ENCODE peak calls at places on chromosomes 7 and 10, in six cellular contexts. B is Panc1, D is mesendoderm, O is cardiac muscle cell, K is neural progenitor cell, S is uterus. F is an unnamed sample. For H3K4me1, the result is how much of the 10 kb centered on the place peaks cover.

GRCh38 chr7:30722671-30723070 is 29.3 kb upstream of the INMT start:
- DNase-seq in K (no peak), S (no peak), B (no peak), D (no peak), O (no peak), F (no peak)

GRCh38 chr10:99529483-99530107 is 3.1 kb upstream of the NKX2-3 start:
- DNase-seq in S (no peak), B (no peak), K (peak), D (no peak), O (no peak), F (no peak)

GRCh38 chr7:95693551-95694333 is 78.6 kb upstream of the DYNC1I1 start:
- DNase-seq in D (no peak), B (no peak), O (no peak), K (no peak), S (no peak), F (no peak)

GRCh38 chr10:33331020-33331557 is 3.4 kb downstream of the NRP1 start:
- DNase-seq in D (peak), K (peak), B (no peak), S (no peak), O (no peak), F (no peak)

GRCh38 chr10:3538291-3538849 is 246.6 kb downstream of the KLF6 start:
- DNase-seq in D (peak), O (no peak), B (no peak), K (no peak), S (no peak), F (no peak)

GRCh38 chr10:99812177-99812576 is 29.7 kb downstream of the ABCC2 start:
- DNase-seq in D (no peak), B (no peak), S (no peak), K (no peak), O (no peak), F (no peak)

GRCh38 chr7:7969306-7970112 is 913 bp downstream of the GLCCI1 start:
- DNase-seq in S (peak), D (peak), K (peak), O (peak), B (peak), F (peak)

GRCh38 chr10:76306859-76307258 is 875.4 kb downstream of the LRMDA start:
- DNase-seq in B (no peak), O (no peak), D (no peak), K (no peak), S (no peak), F (no peak)

GRCh38 chr7:74554178-74554577 is 100.5 kb downstream of the GTF2IRD1 start:
- DNase-seq in K (no peak), B (no peak), S (no peak), O (no peak), D (no peak), F (no peak)

GRCh38 chr7:100626530-100627237 is 14.3 kb downstream of the MOSPD3 start:
- DNase-seq in O (peak), B (no peak), S (peak), D (peak), K (peak), F (peak)

GRCh38 chr7:47266131-47266706 is 315.7 kb downstream of the TNS3 start:
- DNase-seq in S (peak), K (peak), O (peak), D (peak), B (peak), F (peak)

GRCh38 chr7:77738871-77739270 is 42.6 kb downstream of the RSBN1L start:
- DNase-seq in S (no peak), K (no peak), B (no peak), O (no peak), D (peak), F (no peak)

GRCh38 chr7:43337811-43338210 is 225.4 kb downstream of the HECW1 start:
- DNase-seq in K (no peak), D (no peak), B (no peak), S (no peak), O (no peak), F (no peak)

GRCh38 chr10:124670849-124671248 is 73.3 kb downstream of the FAM53B start:
- DNase-seq in S (no peak), K (no peak), D (no peak), B (no peak), O (no peak), F (no peak)

GRCh38 chr10:34710391-34710751 is 104.7 kb downstream of the PARD3 start:
- DNase-seq in B (no peak), O (no peak), K (no peak), S (peak), D (no peak), F (no peak)

GRCh38 chr7:80711521-80711920 is 73.1 kb downstream of the CD36 start:
- DNase-seq in S (no peak), B (no peak), O (no peak), K (no peak), D (peak), F (no peak)

GRCh38 chr7:23767514-23767913 is 57.5 kb downstream of the STK31 start:
- DNase-seq in K (no peak), S (no peak), O (peak), D (no peak), B (no peak), F (no peak)

GRCh38 chr7:31744294-31744874 is 57.4 kb downstream of the PPP1R17 start:
- DNase-seq in B (peak), K (peak), D (peak), O (peak), S (peak), F (peak)

GRCh38 chr10:3122486-3123205 is 49.9 kb downstream of the PITRM1 start:
- DNase-seq in B (no peak), K (no peak), D (no peak), S (no peak), O (no peak), F (no peak)

GRCh38 chr7:121369462-121369861 is 26.6 kb downstream of the FAM3C start:
- DNase-seq in O (no peak), K (no peak), B (no peak), S (no peak), D (no peak), F (no peak)

GRCh38 chr10:112356686-112357085 is 17.2 kb upstream of the ACSL5 start:
- DNase-seq in K (no peak), D (no peak), S (no peak), O (no peak), B (no peak), F (no peak)

GRCh38 chr7:38425509-38425908 is 152.1 kb upstream of the TARP start:
- DNase-seq in K (no peak), B (no peak), S (no peak), D (no peak), O (no peak), F (no peak)

GRCh38 chr10:128178319-128178937 is 52.2 kb upstream of the MKI67 start:
- DNase-seq in D (peak), K (peak), B (no peak), O (peak), S (no peak), F (peak)

GRCh38 chr10:28849821-28850220 is 172.5 kb downstream of the BAMBI start:
- DNase-seq in O (no peak), S (no peak), B (no peak), D (no peak), K (no peak), F (no peak)

GRCh38 chr7:100049441-100050291 is at the start of gene ZSCAN21:
- DNase-seq in B (peak), S (peak), K (peak), D (peak), O (peak), F (peak)

GRCh38 chr10:91006001-91006751 is 85.3 kb upstream of the ANKRD1 start:
- DNase-seq in D (peak), O (peak), K (peak), B (peak), S (peak), F (peak)

GRCh38 chr10:47362199-47362598 is 14.0 kb downstream of the RBP3 start:
- DNase-seq in B (no peak), O (no peak), K (no peak), S (no peak), D (no peak), F (no peak)

GRCh38 chr10:95788830-95789229 is 32.9 kb downstream of the ENTPD1 start:
- DNase-seq in S (no peak), B (no peak), K (no peak), O (no peak), D (no peak), F (no peak)

GRCh38 chr7:131226116-131226562 is 101.5 kb upstream of the MKLN1 start:
- DNase-seq in K (no peak), D (no peak), B (no peak), O (no peak), S (no peak), F (no peak)

GRCh38 chr10:137031-137430 is 1.8 kb downstream of the ZMYND11 start:
- DNase-seq in B (no peak), S (no peak), K (peak), O (peak), D (peak), F (peak)

GRCh38 chr10:82982110-82982608 is 1107.2 kb downstream of the NRG3 start:
- DNase-seq in B (peak), D (peak), O (no peak), S (no peak), K (no peak), F (no peak)

GRCh38 chr7:27174077-27175004 is at the start of gene HOXA10:
- DNase-seq in K (no peak), S (peak), B (no peak), D (no peak), O (no peak), F (no peak)

GRCh38 chr7:69162931-69163330 is 435.3 kb upstream of the AUTS2 start:
- DNase-seq in K (no peak), O (no peak), D (no peak), S (no peak), B (no peak), F (no peak)

GRCh38 chr7:28346972-28347371 is 65.3 kb upstream of the CREB5 start:
- DNase-seq in K (no peak), O (no peak), B (no peak), S (no peak), D (no peak), F (no peak)

GRCh38 chr10:129909080-129909479 is 55.0 kb downstream of the EBF3 start:
- DNase-seq in B (no peak), K (no peak), O (no peak), D (no peak), S (no peak), F (no peak)

GRCh38 chr10:2978111-2978510 is 89.2 kb upstream of the PFKP start:
- DNase-seq in D (peak), O (peak), K (peak), S (no peak), B (peak), F (no peak)

GRCh38 chr7:118949031-118949430 is 724.5 kb downstream of the ANKRD7 start:
- DNase-seq in S (no peak), B (no peak), D (no peak), K (no peak), O (no peak), F (peak)

GRCh38 chr10:21078410-21079329 is 181.6 kb upstream of the NEBL start:
- DNase-seq in D (peak), K (peak), B (peak), O (peak), S (peak), F (peak)

GRCh38 chr7:89584896-89585295 is 569.4 kb upstream of the STEAP1 start:
- DNase-seq in D (no peak), K (no peak), B (no peak), O (no peak), S (no peak), F (no peak)

GRCh38 chr10:6399241-6399701 is 180.8 kb downstream of the PRKCQ start:
- DNase-seq in O (peak), B (no peak), D (peak), K (no peak), S (no peak), F (peak)

GRCh38 chr10:6398419-6398818 is 181.7 kb downstream of the PRKCQ start:
- DNase-seq in O (no peak), D (no peak), B (no peak), S (no peak), K (no peak), F (no peak)

GRCh38 chr10:6401066-6401465 is 179.0 kb downstream of the PRKCQ start:
- DNase-seq in S (no peak), O (no peak), D (no peak), B (no peak), K (no peak), F (no peak)

GRCh38 chr10:6400331-6400730 is 179.7 kb downstream of the PRKCQ start:
- DNase-seq in S (no peak), D (peak), O (no peak), K (no peak), B (no peak), F (no peak)

DNA sequence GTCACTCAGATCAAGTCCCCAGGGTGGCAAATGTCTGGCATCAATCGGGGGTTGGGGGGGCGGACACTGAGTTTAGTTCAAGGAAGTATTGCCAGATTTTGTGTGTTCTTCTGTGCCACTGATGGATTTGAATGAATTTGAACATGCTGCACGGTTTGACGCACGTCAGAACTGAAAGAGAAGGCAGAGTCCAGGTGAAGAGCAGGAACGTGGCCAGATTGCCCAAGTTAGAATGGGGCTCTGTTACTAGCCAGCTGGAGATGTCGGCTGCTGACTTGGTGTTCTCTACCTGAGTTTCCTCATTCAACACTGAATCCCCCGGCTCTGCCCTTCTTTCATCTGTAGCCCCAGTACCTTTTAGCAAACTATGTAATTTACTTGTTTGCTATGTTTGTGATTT is 180.2 kb downstream of the PRKCQ start:
- DNase-seq in D (no peak), O (no peak), K (no peak), B (no peak), S (no peak), F (no peak)
- H3K27ac ChIP-seq in D (no peak), O (no peak), K (no peak), B (no peak), S (no peak), F (no peak)

GRCh38 chr10:110704906-110705476 is 60.9 kb downstream of the RBM20 start:
- DNase-seq in B (no peak), K (no peak), S (no peak), D (no peak), O (no peak), F (no peak)

GRCh38 chr10:110709444-110709828 is 65.3 kb downstream of the RBM20 start:
- DNase-seq in O (no peak), B (no peak), S (no peak), D (no peak), K (no peak), F (no peak)

GRCh38 chr10:110708776-110709443 is 64.8 kb downstream of the RBM20 start:
- DNase-seq in D (no peak), S (no peak), O (no peak), B (no peak), K (peak), F (no peak)

GRCh38 chr10:110704070-110704469 is 59.9 kb downstream of the RBM20 start:
- DNase-seq in O (no peak), D (no peak), K (no peak), B (no peak), S (no peak), F (no peak)

DNA sequence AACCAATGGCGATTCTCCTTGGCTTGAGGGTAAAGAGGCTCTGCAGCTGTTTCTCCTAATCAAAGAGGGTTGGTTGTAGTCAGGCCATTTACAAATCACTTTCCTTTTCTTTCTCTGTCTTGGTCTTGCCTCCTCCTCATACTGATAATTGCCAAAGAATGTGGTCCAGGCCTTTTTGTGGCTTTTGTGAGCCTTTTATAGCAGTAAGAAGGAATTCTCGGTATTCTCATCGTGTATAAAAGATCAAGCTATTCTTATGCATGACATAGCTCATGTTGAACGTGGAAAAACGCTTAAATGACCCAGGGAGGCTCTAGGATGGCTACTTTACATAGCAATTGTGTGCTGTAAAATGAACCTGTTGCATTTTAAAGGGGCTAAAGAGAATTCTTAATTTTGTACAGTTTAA is 62.6 kb downstream of the RBM20 start:
- DNase-seq in S (no peak), O (no peak), K (peak), B (no peak), D (peak), F (no peak)
- H3K4me3 ChIP-seq in S (no peak), O (no peak), K (no peak), B (no peak), D (no peak), F (no peak)

GRCh38 chr7:139731802-139732470 is 45.9 kb downstream of the HIPK2 start:
- DNase-seq in S (peak), D (peak), B (peak), K (no peak), O (no peak), F (peak)

GRCh38 chr7:139734395-139734794 is 43.4 kb downstream of the HIPK2 start:
- DNase-seq in O (no peak), D (no peak), K (no peak), B (peak), S (peak), F (no peak)

GRCh38 chr7:139733751-139734150 is 44.0 kb downstream of the HIPK2 start:
- DNase-seq in K (no peak), O (no peak), S (no peak), B (no peak), D (no peak), F (no peak)

GRCh38 chr7:139730746-139731612 is 46.8 kb downstream of the HIPK2 start:
- DNase-seq in K (peak), D (no peak), B (no peak), S (peak), O (no peak), F (peak)

GRCh38 chr7:139732471-139733167 is 45.2 kb downstream of the HIPK2 start:
- DNase-seq in O (no peak), D (no peak), K (no peak), S (no peak), B (no peak), F (no peak)
- H3K4me1 ChIP-seq in O (under half), D (under half), K (under half), S (under half), B (under half), F (half or more)

GRCh38 chr7:24920702-24921679 is 59.0 kb downstream of the OSBPL3 start:
- DNase-seq in S (no peak), K (peak), B (no peak), O (no peak), D (no peak), F (no peak)

GRCh38 chr7:24922099-24922773 is 57.7 kb downstream of the OSBPL3 start:
- DNase-seq in S (no peak), K (no peak), O (no peak), D (no peak), B (no peak), F (no peak)

GRCh38 chr7:24924375-24924774 is 55.6 kb downstream of the OSBPL3 start:
- DNase-seq in K (no peak), S (no peak), B (no peak), O (no peak), D (peak), F (no peak)

GRCh38 chr7:24926623-24927539 is 53.1 kb downstream of the OSBPL3 start:
- DNase-seq in B (no peak), O (no peak), K (no peak), D (peak), S (no peak), F (no peak)

GRCh38 chr7:24923172-24923865 is 56.7 kb downstream of the OSBPL3 start:
- DNase-seq in K (no peak), D (no peak), B (no peak), S (no peak), O (no peak), F (no peak)
- H3K27ac ChIP-seq in K (no peak), D (no peak), B (no peak), S (no peak), O (peak), F (no peak)

GRCh38 chr10:119652361-119652760 is 1.2 kb downstream of the BAG3 start:
- DNase-seq in O (peak), D (no peak), K (peak), B (no peak), S (no peak), F (peak)
- H3K4me3 ChIP-seq in O (peak), D (peak), K (peak), B (peak), S (peak), F (peak)

GRCh38 chr7:102230593-102230992 is 56.1 kb upstream of the SH2B2 start:
- DNase-seq in S (no peak), D (no peak), K (no peak), B (no peak), O (no peak), F (no peak)
- H3K4me1 ChIP-seq in S (under half), D (under half), K (under half), B (under half), O (under half), F (under half)

GRCh38 chr7:155722936-155723335 is 78.5 kb downstream of the RBM33 start:
- DNase-seq in O (no peak), B (no peak), K (no peak), D (no peak), S (no peak), F (no peak)
- H3K27ac ChIP-seq in O (peak), B (no peak), K (no peak), D (no peak), S (no peak), F (no peak)

F was measured in thyroid gland.